ENCODE peak calls at places on chromosomes 4 and X, in six cellular contexts. W is activated gamma-delta T cell, D is NCI-H748 treated with DMSO at 0.1 percent for 48 hours, H is AG08395, V is head of caudate nucleus, S is non-pigmented ciliary epithelial cell. Q is an unnamed sample.

GRCh38 chr4:4555916-4556315 is 14.1 kb upstream of the STX18 start:
- DNase-seq in W (no peak), D (no peak), H (peak), V (no peak), S (peak), Q (no peak)

GRCh38 chrX:3713225-3713936 is at the start of gene PRKX:
- DNase-seq in W (peak), D (no peak), H (peak), V (peak), S (no peak), Q (peak)

GRCh38 chr4:56424697-56425514 is 10.5 kb downstream of the PPAT start:
- DNase-seq in W (no peak), D (no peak), H (peak), V (no peak), S (no peak), Q (no peak)

GRCh38 chr4:81084624-81085023 is 54.1 kb downstream of the BMP3 start:
- DNase-seq in W (no peak), D (no peak), H (no peak), V (no peak), S (no peak), Q (no peak)

GRCh38 chrX:136148391-136148790 is 1.1 kb downstream of the FHL1 start:
- DNase-seq in W (no peak), D (no peak), H (no peak), V (no peak), S (no peak), Q (no peak)

GRCh38 chr4:152917533-152918395 is 18.4 kb upstream of the FHDC1 start:
- DNase-seq in W (no peak), D (no peak), H (no peak), V (no peak), S (no peak), Q (no peak)

GRCh38 chr4:156749791-156750403 is 221.7 kb downstream of the PDGFC start:
- DNase-seq in W (no peak), D (no peak), H (peak), V (no peak), S (no peak), Q (no peak)

GRCh38 chr4:168882650-168883233 is 127.3 kb downstream of the CBR4 start:
- DNase-seq in W (no peak), D (no peak), H (no peak), V (no peak), S (no peak), Q (peak)

GRCh38 chr4:123659759-123660158 is 263.2 kb downstream of the SPRY1 start:
- DNase-seq in W (no peak), D (no peak), H (no peak), V (no peak), S (no peak), Q (no peak)

GRCh38 chrX:45329217-45329616 is 128.5 kb upstream of the DIPK2B start:
- DNase-seq in W (no peak), D (no peak), H (no peak), V (no peak), S (no peak), Q (no peak)

GRCh38 chr4:26074672-26075071 is 160.7 kb downstream of the SMIM20 start:
- DNase-seq in W (no peak), D (no peak), H (no peak), V (no peak), S (no peak), Q (peak)

GRCh38 chr4:114349543-114350175 is 248.9 kb upstream of the UGT8 start:
- DNase-seq in W (no peak), D (no peak), H (peak), V (no peak), S (peak), Q (no peak)

GRCh38 chr4:173436149-173436579 is 37.2 kb upstream of the SCRG1 start:
- DNase-seq in W (no peak), D (peak), H (peak), V (no peak), S (peak), Q (no peak)

GRCh38 chrX:70664726-70665125 is 220.1 kb downstream of the DLG3 start:
- DNase-seq in W (no peak), D (peak), H (peak), V (no peak), S (peak), Q (no peak)

GRCh38 chr4:15348695-15349094 is 79.1 kb upstream of the C1QTNF7 start:
- DNase-seq in W (no peak), D (no peak), H (no peak), V (no peak), S (no peak), Q (no peak)

GRCh38 chr4:85910985-85911384 is 436.0 kb downstream of the ARHGAP24 start:
- DNase-seq in W (no peak), D (no peak), H (no peak), V (no peak), S (no peak), Q (peak)

GRCh38 chr4:1990676-1991075 is 18.1 kb downstream of the NELFA start:
- DNase-seq in W (no peak), D (no peak), H (no peak), V (no peak), S (no peak), Q (no peak)

GRCh38 chr4:121112530-121112929 is 40.2 kb upstream of the NDNF start:
- DNase-seq in W (no peak), D (no peak), H (no peak), V (no peak), S (no peak), Q (no peak)

GRCh38 chrX:22249371-22249770 is 23.3 kb upstream of the CBLL2 start:
- DNase-seq in W (no peak), D (peak), H (no peak), V (no peak), S (no peak), Q (no peak)

GRCh38 chr4:89469930-89470375 is 162.4 kb upstream of the GPRIN3 start:
- DNase-seq in W (no peak), D (no peak), H (peak), V (no peak), S (peak), Q (no peak)

GRCh38 chrX:38166478-38167083 is 54.1 kb downstream of the SRPX start:
- DNase-seq in W (no peak), D (peak), H (peak), V (no peak), S (no peak), Q (no peak)

GRCh38 chrX:102739642-102740041 is 19.1 kb downstream of the GPRASP3 start:
- DNase-seq in W (no peak), D (no peak), H (no peak), V (no peak), S (no peak), Q (no peak)

GRCh38 chrX:47540754-47541538 is 20.1 kb upstream of the ARAF start:
- DNase-seq in W (no peak), D (peak), H (peak), V (peak), S (peak), Q (peak)

GRCh38 chr4:84470204-84470785 is 28.8 kb downstream of the NKX6-1 start:
- DNase-seq in W (no peak), D (no peak), H (no peak), V (no peak), S (no peak), Q (no peak)

GRCh38 chr4:1723131-1723801 is 1.9 kb downstream of the TACC3 start:
- DNase-seq in W (no peak), D (no peak), H (no peak), V (no peak), S (no peak), Q (no peak)

GRCh38 chr4:139866270-139866962 is 200.8 kb downstream of the MGST2 start:
- DNase-seq in W (no peak), D (peak), H (no peak), V (no peak), S (no peak), Q (no peak)

GRCh38 chr4:48033825-48034413 is 17.3 kb downstream of the NIPAL1 start:
- DNase-seq in W (no peak), D (no peak), H (peak), V (no peak), S (no peak), Q (no peak)

GRCh38 chrX:70479970-70480659 is 35.5 kb downstream of the DLG3 start:
- DNase-seq in W (no peak), D (peak), H (no peak), V (no peak), S (no peak), Q (no peak)

GRCh38 chrX:39759526-39760224 is 338.1 kb downstream of the BCOR start:
- DNase-seq in W (peak), D (no peak), H (peak), V (no peak), S (no peak), Q (no peak)

GRCh38 chr4:177147668-177148067 is 162.0 kb upstream of the NEIL3 start:
- DNase-seq in W (no peak), D (no peak), H (no peak), V (no peak), S (no peak), Q (no peak)

GRCh38 chr4:76780781-76781697 is 116.9 kb downstream of the SOWAHB start:
- DNase-seq in W (no peak), D (no peak), H (peak), V (no peak), S (no peak), Q (no peak)